ENCODE peak calls at places on chromosomes 1 and 21, in four cellular contexts. F, S, Z and Y are unnamed samples.

GRCh38 chr1:110673805-110674336 is 869 bp downstream of the KCNA3 start:
- DNase-seq in F (no peak), S (no peak), Z (no peak), Y (peak; percentile 74)

GRCh38 chr21:34198232-34199120 is 125.1 kb downstream of the MRPS6 start:
- DNase-seq in F (no peak), S (no peak), Z (no peak), Y (no peak)

GRCh38 chr1:229296541-229296941 is 25.6 kb downstream of the RAB4A start:
- DNase-seq in F (no peak), S (peak; percentile 87), Z (no peak), Y (no peak)

GRCh38 chr1:230459463-230459862 is 33.3 kb upstream of the PGBD5 start:
- DNase-seq in F (peak; percentile 65), S (peak; percentile 33), Z (no peak), Y (no peak)

GRCh38 chr1:14848203-14848602 is 249.7 kb downstream of the KAZN start:
- DNase-seq in F (no peak), S (no peak), Z (no peak), Y (no peak)

GRCh38 chr1:203465943-203466342 is 9.7 kb upstream of the PRELP start:
- DNase-seq in F (no peak), S (no peak), Z (no peak), Y (peak; percentile 87)

GRCh38 chr1:108316545-108316944 is 72.7 kb upstream of the NBPF4 start:
- DNase-seq in F (peak; percentile 65), S (peak; percentile 4), Z (peak; percentile 8), Y (no peak)

GRCh38 chr1:100539836-100540536 is 2.0 kb downstream of the GPR88 start:
- DNase-seq in F (no peak), S (peak; percentile 24), Z (no peak), Y (peak; percentile 79)

GRCh38 chr1:231159202-231159962 is 2.5 kb upstream of the TRIM67 start:
- DNase-seq in F (no peak), S (no peak), Z (no peak), Y (no peak)

GRCh38 chr1:239952348-239953307 is 139.1 kb upstream of the FMN2 start:
- DNase-seq in F (peak; percentile 62), S (no peak), Z (peak; percentile 29), Y (peak; percentile 84)

GRCh38 chr1:230029244-230029643 is 37.8 kb upstream of the GALNT2 start:
- DNase-seq in F (no peak), S (no peak), Z (no peak), Y (no peak)

GRCh38 chr1:117650840-117651568 is 45.2 kb downstream of the TENT5C start:
- DNase-seq in F (no peak), S (no peak), Z (no peak), Y (no peak)

GRCh38 chr1:81801834-81802531 is 1.2 kb downstream of the ADGRL2 start:
- DNase-seq in F (no peak), S (peak; percentile 40), Z (no peak), Y (peak; percentile 76)
- H3K27ac ChIP-seq in F (no peak overlapping the region), S (peak overlapping the region; percentile 11), Z (peak overlapping the region; percentile 84), Y (peak overlapping the region; percentile 95)

GRCh38 chr1:147654511-147654910 is 15.8 kb downstream of the ACP6 start:
- DNase-seq in F (no peak), S (no peak), Z (no peak), Y (no peak)
- H3K9ac ChIP-seq in F (no peak overlapping the region), S (no peak overlapping the region), Z (no peak overlapping the region), Y (no peak overlapping the region)

GRCh38 chr1:42035205-42035829 is 116.6 kb upstream of the HIVEP3 start:
- DNase-seq in F (peak; percentile 65), S (peak; percentile 42), Z (no peak), Y (peak; percentile 87)
- H3K27ac ChIP-seq in F (peak overlapping the region; percentile 47), S (peak overlapping the region; percentile 10), Z (no peak overlapping the region), Y (peak overlapping the region; percentile 29)

DNA sequence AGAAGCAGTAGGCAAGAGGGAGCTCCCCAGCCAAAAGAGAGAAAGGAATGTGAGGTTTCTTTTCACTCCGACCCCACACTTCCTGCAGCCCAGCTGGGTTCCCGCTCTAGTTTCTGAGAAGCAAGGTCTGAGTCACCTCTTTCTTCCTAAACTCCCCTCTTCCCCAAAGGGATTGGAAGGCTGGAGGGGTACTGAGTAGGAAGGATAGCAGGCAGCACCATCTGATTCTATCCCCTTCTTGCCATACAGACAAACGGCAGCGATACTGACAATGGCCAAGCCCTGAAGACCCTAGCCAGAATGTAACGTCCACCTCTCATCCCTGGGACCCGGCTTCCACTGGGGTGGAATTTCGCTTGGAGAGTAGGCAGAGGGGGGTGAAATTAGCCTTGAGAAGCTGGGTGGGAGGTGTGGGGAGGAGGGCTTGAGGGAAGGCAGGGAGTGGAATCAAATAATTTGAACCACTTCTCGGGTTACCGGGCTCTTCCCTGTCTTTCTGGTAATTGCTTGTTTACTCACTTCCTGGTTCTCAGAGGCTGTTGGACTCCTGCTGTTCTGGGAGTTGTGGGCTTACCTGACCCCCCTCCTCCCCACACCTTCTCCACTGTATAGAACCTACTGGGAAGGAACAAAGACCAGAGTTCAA is 13.2 kb downstream of the IER5 start:
- DNase-seq in F (peak; percentile 52), S (peak; percentile 74), Z (no peak), Y (no peak)
- H3K9ac ChIP-seq in F (peak overlapping the region; percentile 60), S (no peak overlapping the region), Z (peak overlapping the region; percentile 31), Y (no peak overlapping the region)